ENCODE peak calls at places on chromosomes 11 and 22, in six cellular contexts. One of them, this sample, is unnamed.

GRCh38 chr11:100578966-100579365 is 108.1 kb upstream of the ARHGAP42 start:
- DNase-seq in HFF-Myc: no peak
- DNase-seq in bronchial epithelial cell: peak; percentile 58
- DNase-seq in WERI-Rb-1: no peak
- DNase-seq in endodermal cell: peak; percentile 73
- DNase-seq in body of pancreas: no peak
- DNase-seq in this sample: peak; percentile 24

GRCh38 chr11:942853-943252 is 17.2 kb downstream of the AP2A2 start:
- DNase-seq in HFF-Myc: no peak
- DNase-seq in bronchial epithelial cell: peak; percentile 38
- DNase-seq in WERI-Rb-1: no peak
- DNase-seq in endodermal cell: no peak
- DNase-seq in body of pancreas: no peak
- DNase-seq in this sample: peak; percentile 78

GRCh38 chr11:44007746-44008501 is 39.9 kb upstream of the ACCSL start:
- DNase-seq in HFF-Myc: no peak
- DNase-seq in bronchial epithelial cell: no peak
- DNase-seq in WERI-Rb-1: no peak
- DNase-seq in endodermal cell: no peak
- DNase-seq in body of pancreas: no peak
- DNase-seq in this sample: no peak

GRCh38 chr11:66743271-66743968 is 14.4 kb upstream of the SPTBN2 start:
- DNase-seq in HFF-Myc: no peak
- DNase-seq in bronchial epithelial cell: peak; percentile 98
- DNase-seq in WERI-Rb-1: peak; percentile 29
- DNase-seq in endodermal cell: no peak
- DNase-seq in body of pancreas: peak; percentile 40
- DNase-seq in this sample: no peak

GRCh38 chr22:17096095-17096494 is 11.3 kb downstream of the IL17RA start:
- DNase-seq in HFF-Myc: no peak
- DNase-seq in bronchial epithelial cell: no peak
- DNase-seq in WERI-Rb-1: no peak
- DNase-seq in endodermal cell: no peak
- DNase-seq in body of pancreas: no peak
- DNase-seq in this sample: no peak

GRCh38 chr22:42419328-42419881 is 12.8 kb downstream of the NFAM1 start:
- DNase-seq in HFF-Myc: no peak
- DNase-seq in bronchial epithelial cell: no peak
- DNase-seq in WERI-Rb-1: no peak
- DNase-seq in endodermal cell: no peak
- DNase-seq in body of pancreas: no peak
- DNase-seq in this sample: no peak

GRCh38 chr11:70307176-70307575 is 36.7 kb downstream of the PPFIA1 start:
- DNase-seq in HFF-Myc: no peak
- DNase-seq in bronchial epithelial cell: peak; percentile 34
- DNase-seq in WERI-Rb-1: no peak
- DNase-seq in endodermal cell: no peak
- DNase-seq in body of pancreas: no peak
- DNase-seq in this sample: peak; percentile 59

GRCh38 chr22:45966320-45966891 is 10.6 kb downstream of the WNT7B start:
- DNase-seq in HFF-Myc: no peak
- DNase-seq in bronchial epithelial cell: no peak
- DNase-seq in WERI-Rb-1: no peak
- DNase-seq in endodermal cell: no peak
- DNase-seq in body of pancreas: peak; percentile 31
- DNase-seq in this sample: no peak

GRCh38 chr22:40035351-40035750 is 40.6 kb downstream of the FAM83F start:
- DNase-seq in HFF-Myc: no peak
- DNase-seq in bronchial epithelial cell: no peak
- DNase-seq in WERI-Rb-1: no peak
- DNase-seq in endodermal cell: no peak
- DNase-seq in body of pancreas: no peak
- DNase-seq in this sample: no peak

GRCh38 chr11:15216678-15217077 is 102.0 kb downstream of the INSC start:
- DNase-seq in HFF-Myc: no peak
- DNase-seq in bronchial epithelial cell: peak; percentile 12
- DNase-seq in WERI-Rb-1: no peak
- DNase-seq in endodermal cell: peak; percentile 53
- DNase-seq in body of pancreas: no peak
- DNase-seq in this sample: no peak

GRCh38 chr11:122743949-122744876 is 88.7 kb downstream of the UBASH3B start:
- DNase-seq in HFF-Myc: no peak
- DNase-seq in bronchial epithelial cell: no peak
- DNase-seq in WERI-Rb-1: no peak
- DNase-seq in endodermal cell: peak; percentile 54
- DNase-seq in body of pancreas: no peak
- DNase-seq in this sample: no peak

GRCh38 chr22:27456696-27457503 is 344.7 kb downstream of the MN1 start:
- DNase-seq in HFF-Myc: peak; percentile 53
- DNase-seq in bronchial epithelial cell: peak; percentile 98
- DNase-seq in WERI-Rb-1: no peak
- DNase-seq in endodermal cell: no peak
- DNase-seq in body of pancreas: no peak
- DNase-seq in this sample: peak; percentile 83

GRCh38 chr11:23112987-23113886 is 253.0 kb upstream of the CCDC179 start:
- DNase-seq in HFF-Myc: peak; percentile 12
- DNase-seq in bronchial epithelial cell: peak; percentile 63
- DNase-seq in WERI-Rb-1: peak; percentile 29
- DNase-seq in endodermal cell: peak; percentile 75
- DNase-seq in body of pancreas: peak; percentile 75
- DNase-seq in this sample: peak; percentile 65

GRCh38 chr11:19811391-19811790 is 98.8 kb downstream of the NAV2 start:
- DNase-seq in HFF-Myc: no peak
- DNase-seq in bronchial epithelial cell: no peak
- DNase-seq in WERI-Rb-1: no peak
- DNase-seq in endodermal cell: no peak
- DNase-seq in body of pancreas: no peak
- DNase-seq in this sample: no peak

GRCh38 chr11:69637956-69638871 is 2.7 kb upstream of the CCND1 start:
- DNase-seq in HFF-Myc: no peak
- DNase-seq in bronchial epithelial cell: peak; percentile 33
- DNase-seq in WERI-Rb-1: no peak
- DNase-seq in endodermal cell: peak; percentile 93
- DNase-seq in body of pancreas: peak; percentile 48
- DNase-seq in this sample: peak; percentile 64

GRCh38 chr11:46906596-46906995 is 11.8 kb downstream of the LRP4 start:
- DNase-seq in HFF-Myc: no peak
- DNase-seq in bronchial epithelial cell: no peak
- DNase-seq in WERI-Rb-1: no peak
- DNase-seq in endodermal cell: peak; percentile 81
- DNase-seq in body of pancreas: no peak
- DNase-seq in this sample: no peak

GRCh38 chr11:128451651-128452470 is 135.5 kb downstream of the ETS1 start:
- DNase-seq in HFF-Myc: no peak
- DNase-seq in bronchial epithelial cell: no peak
- DNase-seq in WERI-Rb-1: no peak
- DNase-seq in endodermal cell: no peak
- DNase-seq in body of pancreas: peak; percentile 43
- DNase-seq in this sample: peak; percentile 87

GRCh38 chr11:124644426-124645280 is 22.0 kb downstream of the TBRG1 start:
- DNase-seq in HFF-Myc: peak; percentile 65
- DNase-seq in bronchial epithelial cell: peak; percentile 48
- DNase-seq in WERI-Rb-1: peak; percentile 71
- DNase-seq in endodermal cell: peak; percentile 86
- DNase-seq in body of pancreas: peak; percentile 59
- DNase-seq in this sample: peak; percentile 82

GRCh38 chr11:13885083-13885482 is 77.4 kb upstream of the SPON1 start:
- DNase-seq in HFF-Myc: no peak
- DNase-seq in bronchial epithelial cell: peak; percentile 84
- DNase-seq in WERI-Rb-1: no peak
- DNase-seq in endodermal cell: no peak
- DNase-seq in body of pancreas: no peak
- DNase-seq in this sample: no peak

GRCh38 chr11:45983471-45983845 is 61.0 kb downstream of the LARGE2 start:
- DNase-seq in HFF-Myc: no peak
- DNase-seq in bronchial epithelial cell: peak; percentile 7
- DNase-seq in WERI-Rb-1: no peak
- DNase-seq in endodermal cell: peak; percentile 69
- DNase-seq in body of pancreas: no peak
- DNase-seq in this sample: no peak

GRCh38 chr22:27961680-27962079 is 42.6 kb upstream of the PITPNB start:
- DNase-seq in HFF-Myc: no peak
- DNase-seq in bronchial epithelial cell: no peak
- DNase-seq in WERI-Rb-1: no peak
- DNase-seq in endodermal cell: no peak
- DNase-seq in body of pancreas: no peak
- DNase-seq in this sample: no peak

GRCh38 chr11:67404515-67405195 is 772 bp downstream of the TBC1D10C start:
- DNase-seq in HFF-Myc: no peak
- DNase-seq in bronchial epithelial cell: no peak
- DNase-seq in WERI-Rb-1: no peak
- DNase-seq in endodermal cell: no peak
- DNase-seq in body of pancreas: no peak
- DNase-seq in this sample: no peak

GRCh38 chr22:37310075-37310606 is 27.8 kb downstream of the CYTH4 start:
- DNase-seq in HFF-Myc: no peak
- DNase-seq in bronchial epithelial cell: no peak
- DNase-seq in WERI-Rb-1: no peak
- DNase-seq in endodermal cell: no peak
- DNase-seq in body of pancreas: no peak
- DNase-seq in this sample: no peak

GRCh38 chr22:31104869-31105268 is 2.5 kb downstream of the SELENOM start:
- DNase-seq in HFF-Myc: no peak
- DNase-seq in bronchial epithelial cell: no peak
- DNase-seq in WERI-Rb-1: no peak
- DNase-seq in endodermal cell: peak; percentile 95
- DNase-seq in body of pancreas: no peak
- DNase-seq in this sample: no peak

GRCh38 chr22:31105282-31105929 is 2.0 kb downstream of the SELENOM start:
- DNase-seq in HFF-Myc: no peak
- DNase-seq in bronchial epithelial cell: no peak
- DNase-seq in WERI-Rb-1: no peak
- DNase-seq in endodermal cell: peak; percentile 47
- DNase-seq in body of pancreas: no peak
- DNase-seq in this sample: no peak

GRCh38 chr22:31107206-31108118 is at the start of gene SELENOM:
- DNase-seq in HFF-Myc: peak; percentile 94
- DNase-seq in bronchial epithelial cell: peak; percentile 92
- DNase-seq in WERI-Rb-1: peak; percentile 84
- DNase-seq in endodermal cell: peak; percentile 98
- DNase-seq in body of pancreas: peak; percentile 97
- DNase-seq in this sample: peak; percentile 99

GRCh38 chr22:31106651-31107205 is 640 bp downstream of the SELENOM start:
- DNase-seq in HFF-Myc: no peak
- DNase-seq in bronchial epithelial cell: peak; percentile 32
- DNase-seq in WERI-Rb-1: no peak
- DNase-seq in endodermal cell: no peak
- DNase-seq in body of pancreas: no peak
- DNase-seq in this sample: peak; percentile 61

GRCh38 chr22:31106001-31106571 is 1.3 kb downstream of the SELENOM start:
- DNase-seq in HFF-Myc: no peak
- DNase-seq in bronchial epithelial cell: no peak
- DNase-seq in WERI-Rb-1: no peak
- DNase-seq in endodermal cell: peak; percentile 45
- DNase-seq in body of pancreas: no peak
- DNase-seq in this sample: no peak
- TF ChIP-seq CTCF in HFF-Myc: no peak
- TF ChIP-seq CTCF in bronchial epithelial cell: no peak
- TF ChIP-seq CTCF in WERI-Rb-1: no peak
- TF ChIP-seq CTCF in endodermal cell: peak; percentile 33
- TF ChIP-seq CTCF in body of pancreas: peak; percentile 7
- TF ChIP-seq CTCF in this sample: peak; percentile 10

GRCh38 chr11:74730601-74731260 is 495 bp downstream of the CHRDL2 start:
- DNase-seq in HFF-Myc: no peak
- DNase-seq in bronchial epithelial cell: no peak
- DNase-seq in WERI-Rb-1: no peak
- DNase-seq in endodermal cell: peak; percentile 70
- DNase-seq in body of pancreas: no peak
- DNase-seq in this sample: no peak
- H3K4me3 ChIP-seq in HFF-Myc: no peak overlapping the region
- H3K4me3 ChIP-seq in bronchial epithelial cell: no peak overlapping the region
- H3K4me3 ChIP-seq in WERI-Rb-1: no peak overlapping the region
- H3K4me3 ChIP-seq in endodermal cell: peak overlapping the region; percentile 65
- H3K4me3 ChIP-seq in body of pancreas: no peak overlapping the region
- H3K4me3 ChIP-seq in this sample: no peak overlapping the region

GRCh38 chr11:118223992-118224391 is 819 bp downstream of the JAML start:
- DNase-seq in HFF-Myc: no peak
- DNase-seq in bronchial epithelial cell: no peak
- DNase-seq in WERI-Rb-1: no peak
- DNase-seq in endodermal cell: no peak
- DNase-seq in body of pancreas: no peak
- DNase-seq in this sample: no peak

GRCh38 chr11:118224512-118225180 is at the start of gene JAML:
- DNase-seq in HFF-Myc: no peak
- DNase-seq in bronchial epithelial cell: no peak
- DNase-seq in WERI-Rb-1: no peak
- DNase-seq in endodermal cell: no peak
- DNase-seq in body of pancreas: no peak
- DNase-seq in this sample: no peak

GRCh38 chr11:118227865-118228785 is 3.3 kb upstream of the JAML start:
- DNase-seq in HFF-Myc: no peak
- DNase-seq in bronchial epithelial cell: no peak
- DNase-seq in WERI-Rb-1: no peak
- DNase-seq in endodermal cell: no peak
- DNase-seq in body of pancreas: no peak
- DNase-seq in this sample: no peak

GRCh38 chr11:118226781-118227180 is 2.0 kb upstream of the JAML start:
- DNase-seq in HFF-Myc: no peak
- DNase-seq in bronchial epithelial cell: no peak
- DNase-seq in WERI-Rb-1: no peak
- DNase-seq in endodermal cell: no peak
- DNase-seq in body of pancreas: no peak
- DNase-seq in this sample: no peak

GRCh38 chr11:118226294-118226693 is 1.5 kb upstream of the JAML start:
- DNase-seq in HFF-Myc: no peak
- DNase-seq in bronchial epithelial cell: no peak
- DNase-seq in WERI-Rb-1: no peak
- DNase-seq in endodermal cell: no peak
- DNase-seq in body of pancreas: no peak
- DNase-seq in this sample: no peak
- TF ChIP-seq CTCF in HFF-Myc: no peak
- TF ChIP-seq CTCF in bronchial epithelial cell: no peak
- TF ChIP-seq CTCF in WERI-Rb-1: no peak
- TF ChIP-seq CTCF in endodermal cell: no peak
- TF ChIP-seq CTCF in body of pancreas: no peak
- TF ChIP-seq CTCF in this sample: no peak

GRCh38 chr11:36427876-36428275 is 82.2 kb downstream of the TRAF6 start:
- DNase-seq in HFF-Myc: no peak
- DNase-seq in bronchial epithelial cell: peak; percentile 31
- DNase-seq in WERI-Rb-1: no peak
- DNase-seq in endodermal cell: no peak
- DNase-seq in body of pancreas: no peak
- DNase-seq in this sample: no peak

GRCh38 chr11:36432747-36433146 is 77.3 kb downstream of the TRAF6 start:
- DNase-seq in HFF-Myc: no peak
- DNase-seq in bronchial epithelial cell: no peak
- DNase-seq in WERI-Rb-1: no peak
- DNase-seq in endodermal cell: no peak
- DNase-seq in body of pancreas: no peak
- DNase-seq in this sample: no peak

GRCh38 chr11:36433896-36434295 is 76.2 kb downstream of the TRAF6 start:
- DNase-seq in HFF-Myc: no peak
- DNase-seq in bronchial epithelial cell: no peak
- DNase-seq in WERI-Rb-1: no peak
- DNase-seq in endodermal cell: no peak
- DNase-seq in body of pancreas: no peak
- DNase-seq in this sample: no peak

GRCh38 chr11:36432093-36432469 is 78.0 kb downstream of the TRAF6 start:
- DNase-seq in HFF-Myc: no peak
- DNase-seq in bronchial epithelial cell: no peak
- DNase-seq in WERI-Rb-1: no peak
- DNase-seq in endodermal cell: no peak
- DNase-seq in body of pancreas: no peak
- DNase-seq in this sample: no peak

GRCh38 chr11:36431429-36432092 is 78.5 kb downstream of the TRAF6 start:
- DNase-seq in HFF-Myc: peak; percentile 61
- DNase-seq in bronchial epithelial cell: peak; percentile 97
- DNase-seq in WERI-Rb-1: no peak
- DNase-seq in endodermal cell: no peak
- DNase-seq in body of pancreas: no peak
- DNase-seq in this sample: peak; percentile 99
- H3K4me3 ChIP-seq in HFF-Myc: no peak overlapping the region
- H3K4me3 ChIP-seq in bronchial epithelial cell: no peak overlapping the region
- H3K4me3 ChIP-seq in WERI-Rb-1: no peak overlapping the region
- H3K4me3 ChIP-seq in endodermal cell: no peak overlapping the region
- H3K4me3 ChIP-seq in body of pancreas: no peak overlapping the region
- H3K4me3 ChIP-seq in this sample: peak overlapping the region; percentile 26